ENCODE peak calls at places on chromosomes 16 and 17, in five cellular contexts. V, J, M, W and S are unnamed samples.

GRCh38 chr17:55859518-55859917 is 108.7 kb downstream of the PCTP start:
- DNase-seq in V (no peak), J (no peak), M (no peak), W (no peak), S (no peak)

GRCh38 chr17:7323731-7324437 is 5.3 kb downstream of the NEURL4 start:
- DNase-seq in V (no peak), J (peak), M (peak), W (peak), S (peak)

GRCh38 chr17:56594528-56595418 is 1.3 kb downstream of the NOG start:
- DNase-seq in V (peak), J (peak), M (peak), W (peak), S (peak)

GRCh38 chr17:38730526-38731379 is 612 bp downstream of the CISD3 start:
- DNase-seq in V (no peak), J (peak), M (peak), W (peak), S (peak)

GRCh38 chr17:31645351-31645750 is 213.7 kb downstream of the COPRS start:
- DNase-seq in V (no peak), J (no peak), M (no peak), W (no peak), S (no peak)

GRCh38 chr16:30760577-30761426 is 1.1 kb downstream of the CFAP119 start:
- DNase-seq in V (no peak), J (no peak), M (no peak), W (no peak), S (no peak)

GRCh38 chr17:76546556-76547182 is 6.8 kb downstream of the PRCD start:
- DNase-seq in V (no peak), J (no peak), M (no peak), W (peak), S (peak)

GRCh38 chr16:49588729-49589384 is 215.3 kb downstream of the C16orf78 start:
- DNase-seq in V (no peak), J (peak), M (peak), W (peak), S (peak)

GRCh38 chr16:3118204-3118790 is 5.9 kb downstream of the ZNF205 start:
- DNase-seq in V (no peak), J (no peak), M (no peak), W (no peak), S (no peak)

GRCh38 chr17:82917656-82918345 is 78.0 kb upstream of the ZNF750 start:
- DNase-seq in V (no peak), J (peak), M (peak), W (peak), S (peak)

GRCh38 chr17:58327363-58328194 is 1.0 kb downstream of the TSPOAP1 start:
- DNase-seq in V (no peak), J (no peak), M (no peak), W (no peak), S (no peak)

GRCh38 chr16:49857423-49858181 is 1.7 kb upstream of the ZNF423 start:
- DNase-seq in V (peak), J (peak), M (peak), W (peak), S (peak)

GRCh38 chr17:5630434-5630833 is 46.1 kb upstream of the NLRP1 start:
- DNase-seq in V (no peak), J (no peak), M (no peak), W (peak), S (no peak)

GRCh38 chr16:50568187-50568830 is 20.1 kb downstream of the NKD1 start:
- DNase-seq in V (no peak), J (no peak), M (no peak), W (no peak), S (no peak)

GRCh38 chr17:36124879-36125824 is 21.5 kb downstream of the CCL4 start:
- DNase-seq in V (no peak), J (peak), M (peak), W (no peak), S (no peak)

GRCh38 chr16:54620197-54620596 is 310.5 kb upstream of the IRX5 start:
- DNase-seq in V (no peak), J (no peak), M (no peak), W (no peak), S (no peak)

GRCh38 chr17:70208080-70208794 is 38.9 kb downstream of the KCNJ2 start:
- DNase-seq in V (no peak), J (no peak), M (peak), W (no peak), S (no peak)

GRCh38 chr17:8532021-8532420 is 96.3 kb downstream of the NDEL1 start:
- DNase-seq in V (no peak), J (no peak), M (no peak), W (peak), S (no peak)

GRCh38 chr17:11768106-11768505 is 169.8 kb downstream of the DNAH9 start:
- DNase-seq in V (no peak), J (no peak), M (no peak), W (no peak), S (no peak)

GRCh38 chr17:28404812-28405570 is 1.0 kb downstream of the SLC46A1 start:
- DNase-seq in V (no peak), J (peak), M (no peak), W (no peak), S (no peak)

GRCh38 chr16:87308826-87309225 is 8.4 kb downstream of the C16orf95 start:
- DNase-seq in V (no peak), J (no peak), M (no peak), W (no peak), S (no peak)

DNA sequence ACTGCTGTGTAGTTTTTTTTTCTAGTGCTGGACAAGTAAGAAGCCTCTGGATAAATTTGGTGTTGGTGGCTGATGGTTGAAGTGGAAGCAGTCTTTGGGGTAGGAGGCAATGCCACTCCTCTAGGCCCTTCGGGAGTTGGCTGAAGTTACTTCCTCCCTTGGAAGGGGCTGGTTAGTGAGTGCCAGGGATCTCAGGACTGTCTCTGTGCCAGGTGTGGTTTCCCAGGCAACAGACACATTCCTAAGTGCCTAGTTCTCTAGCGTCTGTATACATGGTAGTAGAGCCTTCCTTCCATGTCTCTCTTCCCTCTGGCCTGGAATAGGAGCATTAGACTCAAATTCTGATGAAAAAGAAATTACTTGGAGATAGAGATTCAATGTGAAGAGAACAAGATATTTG is 15.3 kb downstream of the TMEM98 start:
- DNase-seq in V (no peak), J (no peak), M (peak), W (no peak), S (no peak)
- H3K4ac ChIP-seq in V (no peak), J (no peak), M (no peak), W (peak), S (no peak)

DNA sequence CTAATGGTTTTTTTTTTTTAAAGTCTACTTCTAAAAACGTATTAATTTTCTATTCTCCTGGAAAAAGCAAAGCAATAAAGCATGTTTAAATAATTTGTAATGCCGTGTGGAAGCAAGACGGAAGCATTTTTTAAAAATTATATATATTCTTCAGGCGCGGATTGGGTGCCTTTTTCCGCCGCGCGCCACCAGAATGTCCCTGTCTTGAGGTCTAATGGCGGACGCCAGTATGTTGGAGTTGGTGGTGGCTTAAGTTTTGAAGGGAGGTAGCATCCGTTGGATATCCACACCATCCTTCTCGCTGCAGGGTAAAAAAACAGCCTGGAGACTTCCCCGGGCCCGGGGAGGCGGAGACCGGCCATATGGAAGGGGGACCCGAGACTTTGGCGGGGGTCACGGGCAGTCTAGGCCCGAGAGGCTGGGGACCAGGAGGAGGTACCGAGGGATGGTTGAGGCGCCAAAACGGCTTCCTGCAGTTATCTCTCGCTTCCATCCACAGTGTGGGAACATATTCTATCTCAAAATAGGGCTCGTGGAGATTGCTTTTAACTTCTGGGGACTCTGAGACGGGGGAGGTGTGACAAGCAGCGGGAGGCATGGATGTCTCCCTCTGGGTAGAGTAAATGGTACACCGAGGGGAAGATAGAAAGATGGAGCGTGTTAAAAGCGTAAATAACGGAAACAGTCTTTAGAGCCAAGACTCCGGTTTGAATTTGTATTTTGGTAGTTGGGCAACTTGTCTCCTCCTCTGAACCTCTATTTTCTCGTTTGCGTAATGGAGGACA is at the start of gene SF3B3:
- DNase-seq in V (peak), J (peak), M (peak), W (peak), S (peak)
- H3K4ac ChIP-seq in V (no peak), J (no peak), M (peak), W (peak), S (peak)

GRCh38 chr17:72123496-72123963 is 2.7 kb downstream of the SOX9 start:
- DNase-seq in V (no peak), J (no peak), M (no peak), W (no peak), S (no peak)

GRCh38 chr17:72123964-72124791 is 3.4 kb downstream of the SOX9 start:
- DNase-seq in V (no peak), J (peak), M (no peak), W (no peak), S (no peak)

GRCh38 chr17:72122336-72122667 is 1.5 kb downstream of the SOX9 start:
- DNase-seq in V (no peak), J (no peak), M (no peak), W (no peak), S (no peak)

GRCh38 chr17:72122002-72122310 is 1.1 kb downstream of the SOX9 start:
- DNase-seq in V (no peak), J (no peak), M (no peak), W (peak), S (peak)

DNA sequence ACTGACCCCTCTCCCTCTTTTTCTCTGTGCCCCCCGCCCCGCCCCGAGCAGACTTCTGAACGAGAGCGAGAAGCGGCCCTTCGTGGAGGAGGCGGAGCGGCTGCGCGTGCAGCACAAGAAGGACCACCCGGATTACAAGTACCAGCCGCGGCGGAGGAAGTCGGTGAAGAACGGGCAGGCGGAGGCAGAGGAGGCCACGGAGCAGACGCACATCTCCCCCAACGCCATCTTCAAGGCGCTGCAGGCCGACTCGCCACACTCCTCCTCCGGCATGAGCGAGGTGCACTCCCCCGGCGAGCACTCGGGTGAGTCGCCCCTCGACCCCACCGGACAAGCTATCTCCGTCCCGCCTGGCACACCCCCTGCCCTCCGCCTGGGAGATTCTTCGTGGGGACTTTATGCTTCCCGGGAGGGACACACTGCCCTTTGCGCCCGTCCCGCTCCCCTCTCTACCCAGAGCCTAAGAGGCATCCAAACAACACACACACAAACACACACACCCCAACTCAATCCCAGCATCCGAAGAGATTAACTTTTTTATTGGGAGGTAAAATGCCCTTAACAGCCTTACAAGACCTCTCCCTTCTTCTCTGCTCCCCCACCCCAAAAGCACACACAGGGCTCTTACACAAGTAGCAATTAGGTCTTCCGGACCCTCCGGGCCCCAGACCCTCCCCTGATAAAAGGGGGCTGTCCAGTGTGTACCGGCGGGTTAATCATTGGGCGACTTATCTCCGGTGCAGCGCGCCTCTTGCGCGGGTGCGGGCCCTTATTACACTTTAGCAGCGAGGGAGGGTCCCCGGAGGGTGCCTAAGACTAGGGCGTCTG is 2.1 kb downstream of the SOX9 start:
- DNase-seq in V (no peak), J (peak), M (peak), W (peak), S (peak)
- H3K4ac ChIP-seq in V (no peak), J (no peak), M (no peak), W (peak), S (peak)

GRCh38 chr17:75394332-75394918 is 11.1 kb downstream of the GRB2 start:
- DNase-seq in V (no peak), J (no peak), M (peak), W (no peak), S (peak)

GRCh38 chr17:75396781-75397180 is 8.7 kb downstream of the GRB2 start:
- DNase-seq in V (no peak), J (no peak), M (no peak), W (no peak), S (no peak)

GRCh38 chr17:75398279-75398678 is 7.2 kb downstream of the GRB2 start:
- DNase-seq in V (no peak), J (no peak), M (no peak), W (no peak), S (no peak)

GRCh38 chr17:75397217-75397616 is 8.3 kb downstream of the GRB2 start:
- DNase-seq in V (no peak), J (no peak), M (no peak), W (no peak), S (no peak)

GRCh38 chr17:75396025-75396424 is 9.5 kb downstream of the GRB2 start:
- DNase-seq in V (no peak), J (no peak), M (no peak), W (no peak), S (no peak)
- H3K4ac ChIP-seq in V (no peak), J (no peak), M (no peak), W (no peak), S (no peak)

GRCh38 chr16:15782573-15783365 is 74.1 kb downstream of the MYH11 start:
- DNase-seq in V (no peak), J (peak), M (peak), W (peak), S (no peak)
- H3K4ac ChIP-seq in V (no peak), J (no peak), M (no peak), W (no peak), S (no peak)

DNA sequence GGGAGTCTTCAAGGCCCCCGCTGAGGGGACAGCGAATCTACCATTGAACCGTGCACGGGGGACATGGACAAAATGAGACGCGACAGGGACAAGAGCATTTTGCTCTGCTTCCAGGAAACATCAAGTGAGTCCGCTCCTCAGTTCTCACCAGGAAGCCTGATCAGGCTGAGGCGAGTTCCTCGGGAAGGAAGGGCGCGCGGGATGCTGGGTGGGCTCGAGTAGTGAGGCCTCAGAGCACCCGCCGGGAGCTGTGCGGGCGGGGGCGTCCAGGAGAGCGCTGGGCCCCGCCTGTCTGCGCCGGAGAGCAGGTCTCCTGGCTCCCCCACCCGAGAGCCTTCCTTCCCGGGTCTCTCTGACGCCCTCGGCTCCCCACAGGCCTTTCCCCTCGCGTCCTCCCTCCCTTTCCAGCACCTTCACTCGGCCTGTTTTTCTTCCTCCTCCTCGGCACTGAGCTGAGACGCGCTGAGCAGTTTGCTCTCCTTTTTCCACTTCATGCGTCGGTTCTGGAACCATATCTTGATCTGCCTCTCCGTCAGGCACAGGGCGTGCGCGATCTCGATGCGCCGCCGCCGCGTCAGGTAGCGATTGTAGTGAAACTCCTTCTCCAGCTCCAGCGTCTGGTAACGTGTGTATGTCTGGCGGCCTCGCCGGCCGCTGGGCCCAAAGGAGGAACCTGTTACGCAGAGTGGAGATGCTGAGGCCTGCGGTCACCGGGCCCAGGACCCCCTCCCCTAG is 2.6 kb upstream of the HOXB5 start:
- DNase-seq in V (no peak), J (no peak), M (no peak), W (peak), S (no peak)
- H3K4ac ChIP-seq in V (no peak), J (no peak), M (no peak), W (peak), S (peak)